ENCODE peak calls at places on chromosomes 4 and X, in eight cellular contexts. Q is gastrocnemius medialis; O is activated CD4-positive, alpha-beta T cell treated with anti-CD3 and anti-CD28 coated beads, Interleukin-2, amount 50 U/mL, for 1 hour; A is mucosa of gallbladder; C is GM12891; R is posterior cingulate gyrus; J is GM23338; P is NCI-H2171. X is an unnamed sample.

GRCh38 chrX:150162141-150162540 is 201.0 kb upstream of the MAMLD1 start:
- DNase-seq in Q (no peak), O (no peak), A (no peak), C (no peak), R (no peak), J (no peak), P (no peak), X (no peak)

GRCh38 chrX:134718329-134719317 is 60.4 kb upstream of the PLAC1 start:
- DNase-seq in Q (peak; percentile 2), O (no peak), A (no peak), C (no peak), R (no peak), J (peak; percentile 8), P (no peak), X (no peak)

GRCh38 chrX:121579016-121579760 is 531.8 kb downstream of the GLUD2 start:
- DNase-seq in Q (no peak), O (no peak), A (peak; percentile 27), C (no peak), R (no peak), J (peak; percentile 3), P (no peak), X (no peak)

GRCh38 chr4:159016527-159017137 is 86.2 kb upstream of the RAPGEF2 start:
- DNase-seq in Q (no peak), O (no peak), A (no peak), C (no peak), R (no peak), J (peak; percentile 80), P (no peak), X (no peak)

GRCh38 chr4:5424211-5424610 is 284.1 kb downstream of the EVC2 start:
- DNase-seq in Q (no peak), O (no peak), A (no peak), C (no peak), R (no peak), J (no peak), P (no peak), X (no peak)

GRCh38 chr4:41631538-41631937 is 93.6 kb downstream of the LIMCH1 start:
- DNase-seq in Q (no peak), O (no peak), A (no peak), C (no peak), R (no peak), J (no peak), P (no peak), X (no peak)

GRCh38 chr4:3118281-3118680 is 43.8 kb downstream of the HTT start:
- DNase-seq in Q (no peak), O (no peak), A (no peak), C (no peak), R (no peak), J (no peak), P (no peak), X (no peak)

GRCh38 chrX:46704767-46705386 is 54.0 kb downstream of the SLC9A7 start:
- DNase-seq in Q (no peak), O (no peak), A (no peak), C (no peak), R (no peak), J (no peak), P (no peak), X (no peak)

GRCh38 chrX:47877327-47877726 is 40.6 kb downstream of the ZNF81 start:
- DNase-seq in Q (no peak), O (no peak), A (no peak), C (no peak), R (no peak), J (no peak), P (no peak), X (no peak)

GRCh38 chr4:99637174-99637573 is 20.5 kb downstream of the C4orf54 start:
- DNase-seq in Q (no peak), O (no peak), A (no peak), C (no peak), R (no peak), J (no peak), P (no peak), X (no peak)

GRCh38 chr4:158016511-158016910 is 156.3 kb downstream of the GASK1B start:
- DNase-seq in Q (no peak), O (no peak), A (no peak), C (no peak), R (no peak), J (no peak), P (no peak), X (no peak)

GRCh38 chrX:153648358-153649177 is 1.6 kb downstream of the DUSP9 start:
- DNase-seq in Q (no peak), O (no peak), A (no peak), C (no peak), R (no peak), J (no peak), P (no peak), X (no peak)

GRCh38 chr4:53547983-53548382 is 43.3 kb downstream of the LNX1 start:
- DNase-seq in Q (no peak), O (no peak), A (no peak), C (no peak), R (no peak), J (no peak), P (no peak), X (no peak)

GRCh38 chr4:167032876-167033275 is 201.4 kb downstream of the SPOCK3 start:
- DNase-seq in Q (no peak), O (no peak), A (no peak), C (no peak), R (no peak), J (no peak), P (no peak), X (no peak)

GRCh38 chr4:144611850-144612249 is 34.1 kb upstream of the HHIP start:
- DNase-seq in Q (no peak), O (no peak), A (no peak), C (no peak), R (peak; percentile 43), J (peak; percentile 68), P (no peak), X (no peak)